ENCODE peak calls at places on chromosomes 13 and 19, in nine cellular contexts. H is RWPE1, F is GM06990, X is AG09309, Q is H9, M is mesothelial cell of epicardium, O is K562, I is kidney epithelial cell, Y is fibroblast of mammary gland. A is an unnamed sample.

GRCh38 chr19:11196406-11197287 is 698 bp downstream of the KANK2 start:
- DNase-seq in M (peak), F (no peak), H (peak), Q (no peak), X (no peak), Y (peak), I (no peak), O (peak), A (peak)

GRCh38 chr13:37701972-37702371 is 103.4 kb upstream of the POSTN start:
- DNase-seq in F (no peak), I (peak), Y (peak), M (no peak), Q (no peak), H (peak), X (peak), O (no peak), A (no peak)

GRCh38 chr13:52001120-52001731 is 10.0 kb downstream of the ATP7B start:
- DNase-seq in I (peak), H (peak), F (no peak), Y (peak), M (no peak), O (peak), X (peak), Q (no peak), A (no peak)

GRCh38 chr13:27006519-27007161 is 165.0 kb downstream of the USP12 start:
- DNase-seq in I (no peak), H (no peak), X (no peak), Y (peak), F (no peak), Q (peak), O (no peak), M (no peak), A (no peak)

GRCh38 chr13:58085819-58086218 is 454.3 kb downstream of the PCDH17 start:
- DNase-seq in H (no peak), I (peak), Y (no peak), M (no peak), F (no peak), O (no peak), X (no peak), Q (no peak), A (no peak)

GRCh38 chr13:113094410-113094800 is 11.2 kb upstream of the F7 start:
- DNase-seq in O (no peak), M (no peak), Q (no peak), Y (no peak), I (no peak), X (no peak), F (no peak), H (no peak), A (no peak)

GRCh38 chr13:95603887-95604533 is 40.5 kb downstream of the DZIP1 start:
- DNase-seq in O (no peak), I (peak), Y (peak), Q (no peak), F (no peak), M (no peak), X (no peak), H (peak), A (no peak)

GRCh38 chr13:102900193-102900608 is 54.4 kb downstream of the ERCC5 start:
- DNase-seq in M (no peak), Y (no peak), O (no peak), Q (no peak), H (no peak), X (no peak), I (no peak), F (no peak), A (no peak)

GRCh38 chr13:32016631-32017030 is 14.9 kb upstream of the FRY start:
- DNase-seq in X (no peak), O (no peak), H (no peak), F (no peak), M (no peak), I (no peak), Q (no peak), Y (no peak), A (no peak)

GRCh38 chr19:17743874-17744273 is 7.4 kb upstream of the FCHO1 start:
- DNase-seq in O (no peak), H (no peak), Q (no peak), I (no peak), Y (peak), X (no peak), F (no peak), M (no peak), A (no peak)

GRCh38 chr13:90545070-90545840 is 802.2 kb upstream of the MIR17HG start:
- DNase-seq in H (peak), I (no peak), M (no peak), Y (no peak), O (no peak), F (no peak), X (no peak), Q (no peak), A (no peak)

GRCh38 chr13:34405410-34405809 is 536.7 kb upstream of the NBEA start:
- DNase-seq in M (no peak), O (no peak), Q (no peak), I (no peak), H (no peak), X (no peak), Y (no peak), F (no peak), A (no peak)

GRCh38 chr13:97188207-97188606 is 33.9 kb upstream of the MBNL2 start:
- DNase-seq in Y (no peak), Q (no peak), H (peak), F (no peak), I (no peak), M (no peak), O (no peak), X (no peak), A (no peak)

GRCh38 chr19:5609881-5610280 is 12.7 kb downstream of the SAFB2 start:
- DNase-seq in X (no peak), F (no peak), O (no peak), Q (no peak), M (no peak), H (no peak), I (no peak), Y (no peak), A (no peak)

GRCh38 chr13:36282818-36283432 is 14.7 kb downstream of the CCDC169 start:
- DNase-seq in X (no peak), Q (no peak), I (peak), H (peak), Y (peak), M (no peak), F (no peak), O (peak), A (no peak)

GRCh38 chr13:37109080-37109678 is 3.7 kb upstream of the CSNK1A1L start:
- DNase-seq in Y (peak), Q (no peak), H (peak), F (no peak), O (no peak), X (no peak), I (no peak), M (no peak), A (peak)

GRCh38 chr13:46119883-46120614 is 15.2 kb upstream of the CPB2 start:
- DNase-seq in M (peak), I (peak), Q (no peak), F (no peak), X (no peak), O (peak), H (peak), Y (peak), A (no peak)

GRCh38 chr13:113951246-113951999 is 22.5 kb downstream of the C13orf46 start:
- DNase-seq in H (peak), X (no peak), I (no peak), F (peak), M (peak), Q (peak), Y (peak), O (peak), A (peak)

GRCh38 chr19:53655042-53655665 is 23.4 kb downstream of the DPRX start:
- DNase-seq in X (no peak), H (no peak), M (no peak), Q (no peak), F (no peak), O (no peak), I (no peak), Y (no peak), A (no peak)

GRCh38 chr19:45351401-45351952 is 10.9 kb downstream of the KLC3 start:
- DNase-seq in I (no peak), F (no peak), O (no peak), Y (no peak), Q (no peak), M (no peak), X (no peak), H (no peak), A (no peak)

GRCh38 chr19:16070366-16070990 is 5.8 kb upstream of the TPM4 start:
- DNase-seq in I (no peak), H (peak), X (no peak), Q (no peak), Y (no peak), O (peak), M (no peak), F (peak), A (no peak)

GRCh38 chr13:66341038-66341437 is 889.1 kb downstream of the PCDH9 start:
- DNase-seq in I (no peak), O (no peak), F (no peak), H (no peak), Q (no peak), X (no peak), M (no peak), Y (no peak), A (no peak)

GRCh38 chr13:40764587-40765403 is 6.2 kb downstream of the MRPS31 start:
- DNase-seq in H (no peak), I (no peak), F (no peak), Y (peak), Q (no peak), X (no peak), M (no peak), O (no peak), A (no peak)

GRCh38 chr13:60620611-60621395 is 223.8 kb downstream of the TDRD3 start:
- DNase-seq in M (no peak), Y (no peak), Q (no peak), I (no peak), X (no peak), H (no peak), F (no peak), O (no peak), A (no peak)

DNA sequence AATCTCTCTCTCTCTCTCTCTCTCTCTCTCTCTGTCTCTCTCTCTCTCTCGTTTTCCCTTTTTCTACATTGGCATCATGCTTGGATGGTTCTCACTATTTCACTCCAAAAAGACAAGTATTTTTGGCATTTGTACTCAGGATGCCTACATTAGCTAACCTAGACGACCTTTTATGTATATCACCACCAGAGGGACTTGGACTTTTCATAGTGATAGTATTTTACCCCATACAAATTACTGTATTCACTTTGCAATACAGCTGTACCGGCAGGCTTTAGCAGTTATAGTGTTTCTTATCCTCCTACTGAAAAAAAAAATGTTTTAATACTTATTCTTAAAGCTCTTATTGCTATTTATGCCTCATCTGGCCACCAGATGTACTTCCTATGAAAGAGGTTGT is 687.2 kb upstream of the KLHL1 start:
- DNase-seq in Q (no peak), I (no peak), X (no peak), M (no peak), O (no peak), H (no peak), F (no peak), Y (no peak), A (no peak)
- TF ChIP-seq CTCF in Q (peak), I (no peak), X (no peak), M (no peak), O (no peak), H (no peak), F (no peak), Y (no peak), A (no peak)

DNA sequence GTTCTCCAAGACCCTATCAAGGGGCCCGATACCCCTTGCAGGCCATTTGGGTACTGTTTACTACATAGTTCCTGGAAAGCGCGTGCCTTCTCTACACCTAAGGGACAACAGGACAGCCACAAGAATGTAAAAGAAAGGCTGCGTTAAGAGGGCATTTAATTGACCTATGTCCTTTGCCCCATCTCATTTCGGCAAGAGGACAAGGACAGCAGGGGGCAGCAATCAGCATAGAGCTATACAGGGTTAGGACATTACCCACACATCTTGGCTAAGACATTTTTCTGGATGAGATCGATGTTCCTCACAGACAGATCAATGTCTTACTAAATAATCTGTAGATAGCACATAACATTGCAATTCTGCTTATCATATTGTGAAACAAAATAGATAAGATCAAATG is 41.2 kb downstream of the FLT3 start:
- DNase-seq in X (no peak), I (no peak), Y (peak), F (no peak), M (no peak), H (peak), Q (peak), O (peak), A (peak)
- TF ChIP-seq CTCF in X (peak), I (peak), Y (peak), F (peak), M (no peak), H (no peak), Q (peak), O (peak), A (peak)

GRCh38 chr19:46404884-46405658 is 8.3 kb downstream of the CCDC8 start:
- DNase-seq in F (no peak), O (peak), Q (peak), X (no peak), H (no peak), M (peak), I (no peak), Y (peak), A (no peak)
- TF ChIP-seq CTCF in F (no peak), O (peak), Q (peak), X (peak), H (no peak), M (no peak), I (peak), Y (peak), A (no peak)

GRCh38 chr19:52139291-52140076 is at the start of gene ZNF616:
- DNase-seq in O (peak), I (peak), F (peak), Q (peak), X (peak), H (peak), M (peak), Y (peak), A (peak)
- TF ChIP-seq CTCF in O (peak), I (peak), F (peak), Q (peak), X (peak), H (peak), M (peak), Y (peak), A (peak)

A was measured in endothelial cell.